ENCODE peak calls at places on chromosomes 6 and 20, in five cellular contexts. W, F, H, Q and K are unnamed samples.

GRCh38 chr6:29791786-29792122 is 35.9 kb upstream of the HLA-G start:
- DNase-seq in F (no peak), H (no peak), W (no peak), Q (no peak), K (no peak)

GRCh38 chr6:447381-448165 is 56.0 kb downstream of the IRF4 start:
- DNase-seq in F (no peak), Q (no peak), W (no peak), H (no peak), K (no peak)

GRCh38 chr6:8361259-8361658 is 74.1 kb downstream of the SLC35B3 start:
- DNase-seq in W (no peak), Q (no peak), H (no peak), F (no peak), K (no peak)

GRCh38 chr6:150238294-150238693 is 95.5 kb downstream of the PPP1R14C start:
- DNase-seq in Q (no peak), H (no peak), F (no peak), W (peak), K (no peak)

GRCh38 chr6:31400467-31401289 is 2.7 kb upstream of the MICA start:
- DNase-seq in Q (peak), W (peak), F (peak), H (peak), K (peak)

GRCh38 chr20:4161447-4162251 is 146.3 kb upstream of the RNF24 start:
- DNase-seq in W (peak), Q (no peak), F (no peak), H (no peak), K (no peak)

GRCh38 chr6:119333063-119333609 is 16.4 kb downstream of the MAN1A1 start:
- DNase-seq in H (no peak), F (no peak), W (no peak), Q (no peak), K (no peak)

GRCh38 chr20:41670631-41671030 is 52.5 kb upstream of the CHD6 start:
- DNase-seq in F (no peak), W (no peak), H (no peak), Q (no peak), K (no peak)

GRCh38 chr20:37690626-37691369 is 3.0 kb upstream of the CTNNBL1 start:
- DNase-seq in H (no peak), W (no peak), F (no peak), Q (no peak), K (no peak)

GRCh38 chr6:89567635-89568390 is 70.7 kb downstream of the LYRM2 start:
- DNase-seq in Q (no peak), H (no peak), W (no peak), F (no peak), K (no peak)

GRCh38 chr6:105994522-105995402 is 91.4 kb upstream of the PRDM1 start:
- DNase-seq in F (peak), H (peak), W (peak), Q (peak), K (peak)

GRCh38 chr20:58113706-58114105 is 114.7 kb downstream of the ANKRD60 start:
- DNase-seq in W (no peak), H (no peak), Q (no peak), F (no peak), K (peak)

GRCh38 chr20:49282584-49283171 is 4.8 kb upstream of the ZNFX1 start:
- DNase-seq in Q (no peak), W (no peak), F (no peak), H (peak), K (no peak)

GRCh38 chr6:42007753-42008528 is 42.4 kb upstream of the TAF8 start:
- DNase-seq in Q (peak), W (no peak), H (no peak), F (peak), K (peak)

GRCh38 chr6:56637640-56638039 is 5.0 kb downstream of the DST start:
- DNase-seq in W (no peak), Q (no peak), H (peak), F (peak), K (peak)

GRCh38 chr20:18805881-18806280 is 7.7 kb upstream of the SCP2D1 start:
- DNase-seq in Q (no peak), H (peak), F (peak), W (no peak), K (no peak)

GRCh38 chr6:34189806-34190503 is 44.1 kb upstream of the GRM4 start:
- DNase-seq in W (no peak), H (no peak), Q (peak), F (peak), K (no peak)

GRCh38 chr6:146770275-146770964 is 171.6 kb downstream of the ADGB start:
- DNase-seq in H (no peak), Q (no peak), F (no peak), W (no peak), K (no peak)

GRCh38 chr6:156953478-156954146 is 176.4 kb downstream of the ARID1B start:
- DNase-seq in F (peak), W (no peak), H (peak), Q (no peak), K (peak)

GRCh38 chr6:28585335-28585734 is 59.7 kb downstream of the GPX5 start:
- DNase-seq in W (no peak), H (peak), Q (no peak), F (no peak), K (no peak)